ENCODE peak calls at places on chromosomes 2 and 18, in six cellular contexts. I is H9, S is mesenchymal stem cell, J is IMR-90, T is mesendoderm, V is H1. D is an unnamed sample.

GRCh38 chr2:189143930-189144329 is 35.6 kb downstream of the COL5A2 start:
- DNase-seq in S (peak), I (no peak), V (no peak), T (no peak), J (peak), D (no peak)

GRCh38 chr18:26455639-26456038 is 92.7 kb downstream of the KCTD1 start:
- DNase-seq in S (no peak), I (no peak), J (no peak), T (no peak), V (no peak), D (no peak)

GRCh38 chr2:181785677-181786344 is 105.5 kb upstream of the NEUROD1 start:
- DNase-seq in T (peak), V (no peak), J (peak), S (peak), I (no peak), D (no peak)

GRCh38 chr18:69257861-69258458 is 142.7 kb upstream of the DOK6 start:
- DNase-seq in V (no peak), J (peak), T (no peak), I (no peak), S (peak), D (no peak)

GRCh38 chr18:57833441-57834101 is 30.5 kb upstream of the ATP8B1 start:
- DNase-seq in V (no peak), J (peak), T (peak), S (peak), I (no peak), D (no peak)

GRCh38 chr2:121358291-121358690 is 73.3 kb upstream of the TFCP2L1 start:
- DNase-seq in V (no peak), S (no peak), I (no peak), T (no peak), J (no peak), D (no peak)

GRCh38 chr18:75678662-75679061 is 251.2 kb upstream of the SMIM21 start:
- DNase-seq in J (no peak), I (no peak), T (no peak), V (no peak), S (no peak), D (no peak)

GRCh38 chr2:11333431-11334183 is 10.8 kb downstream of the ROCK2 start:
- DNase-seq in T (no peak), I (no peak), V (no peak), J (no peak), S (no peak), D (no peak)

GRCh38 chr2:16584824-16585546 is 80.6 kb downstream of the CYRIA start:
- DNase-seq in T (no peak), S (no peak), V (no peak), I (no peak), J (no peak), D (no peak)

GRCh38 chr2:179181002-179181401 is 83.6 kb downstream of the SESTD1 start:
- DNase-seq in J (no peak), S (no peak), T (no peak), V (no peak), I (no peak), D (no peak)

GRCh38 chr2:29920631-29921559 is 491 bp downstream of the ALK start:
- DNase-seq in J (peak), T (peak), V (no peak), S (no peak), I (peak), D (peak)

GRCh38 chr2:217976301-217976700 is 26.5 kb downstream of the TNS1 start:
- DNase-seq in T (no peak), V (no peak), S (no peak), J (no peak), I (no peak), D (no peak)

GRCh38 chr2:180690611-180691010 is 289.8 kb upstream of the UBE2E3 start:
- DNase-seq in T (no peak), J (peak), S (peak), I (no peak), V (no peak), D (no peak)

GRCh38 chr2:94923196-94923595 is 52.0 kb downstream of the TEKT4 start:
- DNase-seq in S (no peak), V (no peak), T (no peak), I (no peak), J (peak), D (no peak)

GRCh38 chr18:14768241-14768640 is 20.3 kb downstream of the ANKRD30B start:
- DNase-seq in T (no peak), I (no peak), V (no peak), J (no peak), S (no peak), D (no peak)

GRCh38 chr2:162475661-162476060 is 131.7 kb downstream of the GCA start:
- DNase-seq in V (no peak), I (no peak), S (peak), T (no peak), J (no peak), D (peak)

GRCh38 chr2:27428978-27429541 is 629 bp downstream of the NRBP1 start:
- DNase-seq in J (peak), T (peak), I (peak), S (peak), V (no peak), D (peak)

GRCh38 chr2:8247905-8248622 is 433.8 kb upstream of the ID2 start:
- DNase-seq in J (peak), S (peak), I (peak), V (no peak), T (no peak), D (no peak)

GRCh38 chr18:3594760-3595241 is 144.8 kb downstream of the TGIF1 start:
- DNase-seq in S (peak), J (peak), I (no peak), V (no peak), T (peak), D (no peak)

GRCh38 chr2:206989306-206989705 is 50.0 kb downstream of the CPO start:
- DNase-seq in V (peak), I (peak), S (peak), J (no peak), T (peak), D (no peak)

GRCh38 chr2:80489718-80490117 is 185.2 kb upstream of the LRRTM1 start:
- DNase-seq in S (peak), T (no peak), I (no peak), J (peak), V (no peak), D (no peak)

GRCh38 chr2:199932312-199932855 is 21.3 kb downstream of the C2orf69 start:
- DNase-seq in J (no peak), I (no peak), S (no peak), V (no peak), T (no peak), D (no peak)

GRCh38 chr2:58299123-58299522 is 58.0 kb upstream of the FANCL start:
- DNase-seq in J (no peak), S (no peak), V (no peak), I (no peak), T (no peak), D (no peak)

GRCh38 chr2:236748385-236748784 is 178.8 kb downstream of the ACKR3 start:
- DNase-seq in I (no peak), S (no peak), J (no peak), V (no peak), T (no peak), D (no peak)

GRCh38 chr2:37523861-37524362 is 147.5 kb downstream of the CDC42EP3 start:
- DNase-seq in J (peak), T (no peak), S (peak), I (no peak), V (no peak), D (no peak)

GRCh38 chr2:39377226-39377939 is 59.7 kb downstream of the MAP4K3 start:
- DNase-seq in T (peak), V (no peak), J (no peak), I (no peak), S (peak), D (no peak)

GRCh38 chr2:19614066-19614465 is 255.6 kb upstream of the OSR1 start:
- DNase-seq in S (no peak), V (no peak), I (no peak), J (peak), T (no peak), D (no peak)

GRCh38 chr2:61135510-61135909 is 26.5 kb upstream of the C2orf74 start:
- DNase-seq in I (no peak), J (peak), V (no peak), T (peak), S (peak), D (no peak)

GRCh38 chr2:62222674-62223073 is 26.8 kb downstream of the B3GNT2 start:
- DNase-seq in J (no peak), S (no peak), I (no peak), T (no peak), V (no peak), D (no peak)

GRCh38 chr2:221235941-221236340 is 336.2 kb downstream of the EPHA4 start:
- DNase-seq in S (peak), T (no peak), I (no peak), J (no peak), V (no peak), D (no peak)

GRCh38 chr2:70381821-70382220 is 80.0 kb upstream of the FAM136A start:
- DNase-seq in T (peak), J (peak), I (no peak), V (no peak), S (peak), D (no peak)

GRCh38 chr18:68665623-68666022 is 49.3 kb downstream of the TMX3 start:
- DNase-seq in V (no peak), S (no peak), I (no peak), J (no peak), T (no peak), D (no peak)

GRCh38 chr2:69081757-69082156 is 68.8 kb downstream of the ANTXR1 start:
- DNase-seq in T (no peak), S (no peak), I (no peak), V (no peak), J (no peak), D (no peak)

GRCh38 chr18:24009651-24010333 is 4.8 kb upstream of the TTC39C start:
- DNase-seq in V (no peak), I (no peak), S (no peak), J (no peak), T (no peak), D (no peak)

GRCh38 chr2:149033716-149034115 is 4.8 kb upstream of the LYPD6B start:
- DNase-seq in T (peak), S (no peak), J (no peak), V (no peak), I (no peak), D (no peak)

GRCh38 chr2:143524001-143524608 is 394.9 kb downstream of the ARHGAP15 start:
- DNase-seq in J (peak), V (no peak), T (no peak), S (peak), I (no peak), D (no peak)

GRCh38 chr2:33366473-33366872 is 110.0 kb upstream of the RASGRP3 start:
- DNase-seq in S (no peak), I (no peak), T (peak), V (no peak), J (no peak), D (no peak)

GRCh38 chr18:77255426-77256105 is 5.9 kb downstream of the GALR1 start:
- DNase-seq in I (no peak), V (no peak), T (no peak), J (no peak), S (no peak), D (no peak)
- H2BK15ac ChIP-seq in I (no peak), V (no peak), T (no peak), J (no peak), S (no peak), D (no peak)

DNA sequence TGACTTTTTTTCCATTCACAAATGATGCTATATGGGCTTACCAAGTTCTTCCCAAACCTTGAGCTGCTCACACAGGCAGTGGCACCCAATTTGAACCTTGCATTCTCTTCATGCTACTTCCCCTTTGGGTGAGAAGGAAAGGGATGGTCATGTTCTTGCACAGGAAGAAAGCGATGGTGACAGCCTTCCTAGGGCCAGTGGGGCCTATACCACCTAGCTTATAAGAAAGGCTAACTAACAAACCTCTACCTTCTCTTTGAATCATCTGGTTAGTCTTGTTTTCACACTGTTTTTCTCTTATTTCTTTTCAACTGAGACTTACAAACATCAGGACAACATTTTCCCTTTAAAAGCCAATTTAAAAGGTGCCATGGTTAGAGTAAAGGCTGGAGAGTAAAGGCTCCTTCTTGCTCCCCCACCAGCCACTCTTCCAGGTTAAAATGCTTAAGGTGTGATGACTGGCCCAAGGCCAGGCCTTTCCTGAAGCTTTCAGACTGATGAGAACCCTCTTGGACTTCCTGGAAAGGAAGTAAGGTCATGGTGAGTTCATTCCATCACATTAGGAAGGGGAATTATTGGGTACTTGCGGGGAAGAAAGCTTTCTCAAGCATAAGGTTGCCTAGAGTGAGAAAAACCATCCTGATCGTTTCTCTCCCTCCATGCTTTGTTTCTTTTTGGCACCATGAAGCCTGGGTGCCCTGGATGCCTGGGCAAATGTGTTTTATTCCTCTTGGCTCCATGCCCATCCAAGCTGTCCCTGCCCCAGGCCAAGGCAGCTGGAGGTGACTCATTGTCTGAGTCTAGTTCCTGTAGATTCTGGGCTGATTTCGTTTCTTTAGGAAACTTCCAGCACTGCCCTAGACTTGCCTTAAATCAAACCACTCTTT is 41.4 kb upstream of the ITGB6 start:
- DNase-seq in S (peak), T (no peak), I (no peak), J (peak), V (no peak), D (no peak)
- H3K18ac ChIP-seq in S (no peak), T (no peak), I (no peak), J (peak), V (no peak), D (no peak)

GRCh38 chr2:115118306-115118705 is 675.9 kb downstream of the DPP10 start:
- DNase-seq in S (no peak), V (no peak), T (no peak), I (no peak), J (no peak), D (no peak)

GRCh38 chr2:115115135-115115534 is 672.7 kb downstream of the DPP10 start:
- DNase-seq in T (peak), J (no peak), S (no peak), V (no peak), I (no peak), D (no peak)

GRCh38 chr2:115124817-115125216 is 682.4 kb downstream of the DPP10 start:
- DNase-seq in J (no peak), V (no peak), T (no peak), I (no peak), S (no peak), D (no peak)

GRCh38 chr2:115122701-115123100 is 680.3 kb downstream of the DPP10 start:
- DNase-seq in T (no peak), V (no peak), J (no peak), S (no peak), I (no peak), D (no peak)

DNA sequence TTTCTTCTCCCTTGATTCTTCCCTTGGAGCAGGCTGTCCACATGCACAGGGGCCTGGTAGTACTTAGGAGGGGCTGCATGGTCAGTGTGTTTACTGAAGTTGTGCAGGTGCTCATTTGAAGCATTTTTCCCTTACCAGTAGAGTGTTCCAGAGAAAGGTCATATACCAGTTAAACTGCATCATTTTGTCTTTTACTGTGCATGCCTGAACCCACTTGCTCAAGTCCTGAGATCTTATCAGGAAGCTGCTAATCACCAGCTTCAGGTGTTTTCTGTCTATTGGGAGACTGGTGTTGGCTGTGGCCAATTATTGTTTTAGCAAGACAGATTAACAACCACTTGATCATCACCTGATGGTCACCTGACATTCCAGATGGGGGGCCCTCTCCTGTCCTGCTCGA is 676.6 kb downstream of the DPP10 start:
- DNase-seq in J (no peak), S (no peak), I (no peak), V (no peak), T (no peak), D (no peak)
- H2BK15ac ChIP-seq in J (no peak), S (no peak), I (no peak), V (no peak), T (no peak), D (no peak)

GRCh38 chr18:11851156-11852047 is at the start of gene CHMP1B:
- DNase-seq in J (peak), V (peak), T (peak), S (peak), I (peak), D (peak)
- H3K18ac ChIP-seq in J (peak), V (peak), T (no peak), S (peak), I (peak), D (peak)

GRCh38 chr18:56423626-56424025 is 214.8 kb downstream of the TXNL1 start:
- DNase-seq in V (no peak), S (no peak), J (peak), T (no peak), I (no peak), D (no peak)

GRCh38 chr18:56421641-56422040 is 216.8 kb downstream of the TXNL1 start:
- DNase-seq in I (no peak), J (no peak), S (no peak), T (no peak), V (no peak), D (no peak)
- H2BK15ac ChIP-seq in I (no peak), J (no peak), S (no peak), T (no peak), V (no peak), D (no peak)

DNA sequence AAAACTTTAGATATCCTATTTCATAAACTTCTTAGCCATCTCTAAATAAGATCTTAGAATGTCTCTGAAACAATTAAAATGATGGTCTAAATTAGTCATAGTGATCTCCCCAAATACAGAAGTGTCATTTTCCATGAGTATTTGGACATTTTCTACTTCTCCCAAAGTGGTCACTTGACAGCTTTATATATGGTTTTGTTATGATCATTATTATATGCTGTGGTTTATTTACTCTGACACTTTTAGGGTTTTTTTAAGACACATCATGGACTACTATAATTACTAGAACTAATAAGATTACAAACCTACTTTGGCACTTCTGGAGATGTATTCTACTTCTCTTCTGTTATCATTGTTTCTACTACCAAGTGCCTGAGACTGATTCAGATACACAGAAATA is 47.1 kb downstream of the SLC25A12 start:
- DNase-seq in S (no peak), T (no peak), J (no peak), V (no peak), I (no peak), D (no peak)
- H3K18ac ChIP-seq in S (no peak), T (no peak), J (no peak), V (no peak), I (no peak), D (no peak)

GRCh38 chr2:72117029-72117428 is 30.6 kb downstream of the CYP26B1 start:
- DNase-seq in I (no peak), T (no peak), V (no peak), J (no peak), S (no peak), D (no peak)
- H2BK15ac ChIP-seq in I (no peak), T (no peak), V (no peak), J (no peak), S (no peak), D (no peak)

GRCh38 chr2:73232471-73233153 is 427 bp downstream of the PRADC1 start:
- DNase-seq in I (no peak), T (no peak), J (no peak), V (no peak), S (no peak), D (no peak)
- H3K18ac ChIP-seq in I (no peak), T (no peak), J (no peak), V (no peak), S (no peak), D (peak)

DNA sequence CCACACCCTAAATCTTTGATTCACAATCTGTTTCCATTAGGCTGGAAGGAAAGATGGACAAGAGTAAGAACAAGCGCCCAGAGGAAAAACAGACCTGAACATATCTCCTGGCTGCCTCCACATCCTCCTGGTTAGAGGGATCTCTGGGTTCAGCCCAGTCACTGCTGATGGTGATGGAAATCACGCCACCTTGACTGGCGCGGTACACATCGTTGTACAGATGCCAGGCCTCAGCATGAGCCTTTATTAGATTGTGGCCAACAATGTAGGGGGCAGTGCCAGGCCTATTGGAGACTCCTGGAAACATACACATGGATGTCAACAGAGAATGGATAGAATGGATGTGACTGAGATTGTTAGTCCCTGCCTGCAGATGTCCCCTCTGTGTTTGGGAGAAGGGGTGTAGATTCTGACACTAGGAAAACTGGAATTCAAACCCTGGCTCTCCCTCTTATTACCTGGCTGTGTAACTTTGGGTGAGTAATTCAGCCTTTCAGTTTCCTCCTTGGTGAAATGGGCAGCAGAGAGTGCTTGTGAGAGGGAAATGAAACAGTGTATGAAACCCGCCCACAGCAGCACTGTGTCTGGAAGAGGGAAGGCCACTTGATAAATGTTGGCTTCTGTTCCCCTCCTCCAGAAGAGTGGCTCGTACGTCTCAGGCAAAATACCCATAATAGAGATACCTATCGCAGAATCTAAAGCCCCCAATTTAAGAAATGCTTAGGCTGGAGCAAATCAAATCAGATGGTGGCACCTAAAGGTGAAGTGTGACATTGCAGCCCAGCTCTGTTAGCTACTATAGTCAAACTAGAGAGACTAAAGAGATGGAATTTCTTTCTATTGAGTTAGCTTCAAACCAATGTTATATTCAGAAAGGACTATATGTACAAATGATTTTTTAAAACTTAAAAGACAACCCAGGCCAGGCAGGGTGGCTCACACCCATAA is 36.2 kb downstream of the LCT start:
- DNase-seq in J (no peak), T (no peak), I (no peak), S (no peak), V (no peak), D (no peak)
- H2BK15ac ChIP-seq in J (no peak), T (no peak), I (no peak), S (no peak), V (no peak), D (no peak)

D was measured in neuronal stem cell.